ENCODE peak calls at places on chromosomes 6 and 20, in four cellular contexts. G is HCT116, P is SK-N-SH, F is HepG2. E is an unnamed sample.

GRCh38 chr6:18501313-18502013 is 114.3 kb downstream of the RNF144B start:
- DNase-seq in F (no peak), P (no peak), G (no peak), E (peak; percentile 14)

GRCh38 chr6:117907600-117908245 is 659 bp downstream of the SLC35F1 start:
- DNase-seq in P (peak; percentile 69), F (no peak), G (no peak), E (no peak)

GRCh38 chr20:50762435-50763201 is 31.2 kb downstream of the PARD6B start:
- DNase-seq in F (peak; percentile 34), G (no peak), P (peak; percentile 58), E (no peak)

GRCh38 chr6:34496103-34496685 is 30.3 kb downstream of the PACSIN1 start:
- DNase-seq in P (peak; percentile 18), G (no peak), F (no peak), E (no peak)

GRCh38 chr20:20736303-20736702 is 23.9 kb upstream of the RALGAPA2 start:
- DNase-seq in F (no peak), G (no peak), P (no peak), E (no peak)

GRCh38 chr20:58128635-58129625 is 99.5 kb downstream of the ANKRD60 start:
- DNase-seq in P (no peak), F (no peak), G (no peak), E (no peak)

GRCh38 chr20:18103497-18103896 is 34.2 kb upstream of the KAT14 start:
- DNase-seq in G (no peak), F (peak; percentile 49), P (no peak), E (no peak)

GRCh38 chr6:70172252-70172651 is 130.6 kb downstream of the COL9A1 start:
- DNase-seq in G (no peak), F (no peak), P (no peak), E (no peak)

GRCh38 chr20:17155401-17155800 is 71.4 kb upstream of the PCSK2 start:
- DNase-seq in P (no peak), G (no peak), F (no peak), E (no peak)

GRCh38 chr6:9116026-9116425 is 680.7 kb upstream of the SLC35B3 start:
- DNase-seq in F (no peak), G (no peak), P (no peak), E (peak; percentile 41)

GRCh38 chr6:9126845-9127560 is 691.7 kb upstream of the SLC35B3 start:
- DNase-seq in G (peak; percentile 36), P (no peak), F (no peak), E (peak; percentile 21)

GRCh38 chr6:9121551-9121950 is 686.2 kb upstream of the SLC35B3 start:
- DNase-seq in P (no peak), G (no peak), F (no peak), E (no peak)
- TF ChIP-seq MAX in P (no peak), G (no peak), F (no peak), E (no peak)

GRCh38 chr6:40999498-41000070 is 39.4 kb downstream of the UNC5CL start:
- DNase-seq in F (peak; percentile 80), G (peak; percentile 36), P (peak; percentile 36), E (peak; percentile 77)
- TF ChIP-seq MAX in F (no peak), G (no peak), P (no peak), E (no peak)

GRCh38 chr6:46903175-46903574 is 18.6 kb downstream of the ADGRF5 start:
- DNase-seq in P (no peak), F (peak; percentile 30), G (no peak), E (no peak)
- TF ChIP-seq MAX in P (no peak), F (no peak), G (no peak), E (no peak)

DNA sequence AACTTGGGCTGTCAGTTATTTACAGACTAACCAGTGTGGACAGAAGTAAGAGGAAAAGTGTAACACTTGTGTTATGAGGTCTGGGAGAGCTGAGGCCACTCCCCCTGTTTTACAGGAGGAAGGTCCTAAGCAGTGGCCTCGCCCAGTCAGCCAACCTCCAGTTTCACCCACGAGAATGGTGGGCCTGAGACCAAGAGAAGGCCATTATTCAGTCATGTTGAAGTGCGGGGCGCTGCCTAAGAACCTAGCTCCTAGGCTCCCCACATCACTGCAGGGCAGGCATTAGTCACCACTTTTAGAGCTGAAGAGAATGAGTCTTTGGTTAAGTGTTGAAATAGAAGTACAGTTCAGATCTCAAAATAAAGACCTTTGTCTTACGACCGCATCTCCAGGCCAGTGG is 27.9 kb downstream of the CDYL start:
- DNase-seq in G (no peak), P (no peak), F (peak; percentile 34), E (peak; percentile 70)
- TF ChIP-seq MAX in G (no peak), P (no peak), F (no peak), E (no peak)

DNA sequence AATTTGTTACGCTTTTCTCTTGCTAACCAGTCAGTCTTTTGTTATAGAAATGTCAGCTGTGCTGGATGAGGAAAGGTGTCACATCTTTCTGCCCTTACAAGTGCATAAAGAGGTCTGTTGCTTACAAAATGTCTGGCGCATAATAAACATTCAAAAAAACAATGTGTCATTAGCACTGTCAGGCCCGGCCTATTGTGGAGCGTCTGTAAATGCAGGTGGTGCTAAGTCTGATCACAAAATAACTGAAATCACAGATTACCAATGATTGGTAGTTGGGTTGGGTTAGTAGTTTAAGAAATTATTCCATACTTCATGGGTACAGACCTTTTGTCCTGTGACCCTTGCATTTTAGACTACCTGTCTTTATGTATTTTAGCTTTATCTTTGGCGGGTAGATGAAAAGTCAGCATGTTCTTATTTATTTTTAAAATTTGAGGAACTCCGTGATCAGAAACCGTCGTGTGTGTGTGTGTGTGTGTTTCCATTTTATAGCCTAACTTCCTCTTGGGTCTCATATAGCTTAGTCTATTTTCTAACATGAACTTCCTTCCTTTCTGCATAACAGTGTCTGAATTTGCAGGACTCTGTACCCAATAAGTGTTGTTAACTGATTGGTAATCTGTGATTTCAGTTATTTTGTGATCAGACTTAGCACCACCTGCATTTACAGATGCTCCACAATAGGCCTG is 88.1 kb upstream of the IFNGR1 start:
- DNase-seq in G (no peak), P (no peak), F (no peak), E (no peak)
- TF ChIP-seq MAX in G (no peak), P (no peak), F (no peak), E (no peak)

DNA sequence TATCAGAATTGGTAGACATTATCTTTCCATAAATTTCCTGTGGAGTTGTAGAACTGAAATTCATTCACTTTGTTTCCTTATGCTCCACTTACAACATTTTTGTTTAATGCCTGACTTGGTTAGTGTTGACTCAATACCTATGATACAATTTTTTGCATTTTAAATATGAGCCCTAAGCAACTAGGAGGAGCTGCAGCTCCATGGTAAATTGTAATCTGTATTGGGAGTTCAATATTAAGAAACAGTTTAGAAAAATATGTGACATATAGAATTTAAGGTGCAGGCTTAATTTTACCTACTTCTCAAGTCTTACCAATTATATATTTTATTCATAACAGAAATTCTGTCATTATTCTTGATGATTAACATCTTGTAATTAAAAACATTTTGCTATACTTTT is 868.3 kb downstream of the EYS start:
- DNase-seq in F (no peak), G (no peak), P (no peak), E (no peak)
- TF ChIP-seq MAX in F (no peak), G (no peak), P (no peak), E (no peak)

GRCh38 chr6:90227693-90228092 is 69.0 kb downstream of the BACH2 start:
- DNase-seq in G (no peak), F (no peak), P (no peak), E (no peak)

GRCh38 chr6:90230547-90231240 is 65.9 kb downstream of the BACH2 start:
- DNase-seq in F (no peak), G (no peak), P (no peak), E (no peak)

GRCh38 chr6:90226257-90226656 is 70.4 kb downstream of the BACH2 start:
- DNase-seq in P (no peak), G (no peak), F (no peak), E (no peak)

GRCh38 chr6:90231308-90231707 is 65.3 kb downstream of the BACH2 start:
- DNase-seq in G (no peak), F (no peak), P (no peak), E (no peak)

GRCh38 chr6:90227165-90227564 is 69.5 kb downstream of the BACH2 start:
- DNase-seq in P (no peak), G (no peak), F (no peak), E (no peak)
- TF ChIP-seq MAX in P (no peak), G (no peak), F (no peak), E (no peak)

E was measured in NB4.